ENCODE peak calls at places on chromosomes 6 and 20, in nine cellular contexts. Y, O, N, F, P, R, I, H and J are unnamed samples.

GRCh38 chr6:32070814-32071466 is 32.7 kb downstream of the CYP21A2 start:
- DNase-seq in Y (no peak), O (no peak), N (no peak), F (no peak), P (no peak), R (no peak), I (no peak), H (no peak), J (no peak)

GRCh38 chr6:40900791-40901190 is 138.2 kb downstream of the UNC5CL start:
- DNase-seq in Y (no peak), O (no peak), N (peak; percentile 19), F (no peak), P (no peak), R (no peak), I (no peak), H (peak; percentile 52), J (no peak)

GRCh38 chr6:42380208-42380979 is 71.3 kb downstream of the TRERF1 start:
- DNase-seq in Y (no peak), O (no peak), N (no peak), F (no peak), P (no peak), R (no peak), I (no peak), H (no peak), J (no peak)

GRCh38 chr6:109053285-109053684 is 41.4 kb downstream of the SESN1 start:
- DNase-seq in Y (no peak), O (no peak), N (no peak), F (peak; percentile 39), P (no peak), R (no peak), I (no peak), H (no peak), J (no peak)

GRCh38 chr6:89298680-89299450 is 16.2 kb downstream of the GABRR2 start:
- DNase-seq in Y (peak; percentile 16), O (no peak), N (no peak), F (no peak), P (no peak), R (no peak), I (no peak), H (no peak), J (no peak)

GRCh38 chr6:35737413-35738211 is 780 bp downstream of the ARMC12 start:
- DNase-seq in Y (no peak), O (peak; percentile 65), N (peak; percentile 73), F (peak; percentile 36), P (no peak), R (peak; percentile 83), I (no peak), H (no peak), J (peak; percentile 72)

GRCh38 chr20:41616228-41616627 is 1.9 kb downstream of the CHD6 start:
- DNase-seq in Y (no peak), O (no peak), N (no peak), F (no peak), P (no peak), R (no peak), I (no peak), H (no peak), J (no peak)

GRCh38 chr6:165439928-165440554 is 130.6 kb upstream of the C6orf118 start:
- DNase-seq in Y (no peak), O (peak; percentile 6), N (peak; percentile 59), F (peak; percentile 80), P (no peak), R (no peak), I (no peak), H (no peak), J (peak; percentile 18)

GRCh38 chr6:21597706-21598273 is 4.2 kb downstream of the SOX4 start:
- DNase-seq in Y (no peak), O (no peak), N (peak; percentile 44), F (no peak), P (no peak), R (no peak), I (no peak), H (no peak), J (peak; percentile 29)

GRCh38 chr20:43746344-43747137 is 19.7 kb upstream of the GTSF1L start:
- DNase-seq in Y (no peak), O (no peak), N (no peak), F (no peak), P (no peak), R (no peak), I (no peak), H (no peak), J (no peak)

GRCh38 chr6:19325335-19325789 is 511.8 kb upstream of the ID4 start:
- DNase-seq in Y (no peak), O (no peak), N (no peak), F (no peak), P (no peak), R (no peak), I (no peak), H (no peak), J (no peak)

DNA sequence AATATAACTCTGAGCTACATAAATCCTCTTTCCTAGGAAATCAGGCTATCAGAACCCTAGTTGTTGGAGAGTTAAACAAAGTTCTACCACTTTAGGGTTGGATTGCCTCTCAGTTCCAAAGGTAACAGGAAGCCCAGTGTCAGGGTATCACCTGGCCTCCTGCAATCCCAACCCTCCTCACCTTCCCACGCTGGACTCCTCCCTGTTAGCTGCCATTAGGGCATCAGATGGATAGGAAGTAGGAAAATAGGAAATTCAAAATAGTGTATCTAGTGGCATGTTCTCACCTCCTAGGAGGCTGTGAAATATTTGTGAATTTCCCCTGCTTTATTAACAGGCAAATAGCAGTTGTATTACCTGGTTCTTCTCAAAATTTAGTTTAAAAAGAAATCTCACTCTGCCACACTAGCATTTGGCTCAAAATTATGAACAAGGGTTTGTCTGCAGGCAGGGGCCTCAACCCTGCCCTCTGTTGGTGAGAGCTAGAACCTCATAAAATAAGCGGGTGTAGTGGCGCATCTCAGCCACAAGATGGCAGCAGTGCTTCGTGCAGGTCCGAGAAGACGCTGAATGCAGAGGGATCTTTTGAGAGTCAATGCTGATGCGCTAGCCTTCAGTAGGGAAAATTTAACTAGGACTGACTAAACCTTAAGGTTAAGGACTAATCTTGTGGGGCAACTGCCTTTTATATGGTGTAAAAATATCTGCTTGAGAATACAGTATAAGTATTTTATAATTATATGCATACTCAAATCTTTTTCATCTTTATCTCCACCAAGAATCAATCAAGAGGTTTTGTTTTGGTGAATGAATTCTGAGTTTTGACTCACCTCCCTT is 209.8 kb upstream of the KCNQ5 start:
- DNase-seq in Y (peak; percentile 70), O (peak; percentile 41), N (peak; percentile 78), F (peak; percentile 72), P (peak; percentile 86), R (peak; percentile 85), I (peak; percentile 85), H (peak; percentile 79), J (peak; percentile 81)
- TF ChIP-seq CTCF in Y (peak; percentile 100), O (peak; percentile 100), N (peak; percentile 100), F (peak; percentile 100), P (peak; percentile 100), R (peak; percentile 100), I (peak; percentile 100), H (peak; percentile 100), J (peak; percentile 100)

GRCh38 chr20:50680106-50680960 is 11.0 kb downstream of the RIPOR3 start:
- DNase-seq in Y (no peak), O (no peak), N (no peak), F (no peak), P (peak; percentile 74), R (no peak), I (no peak), H (no peak), J (no peak)
- H3K27ac ChIP-seq in Y (no peak overlapping the region), O (peak overlapping the region; percentile 73), N (no peak overlapping the region), F (no peak overlapping the region), P (peak overlapping the region; percentile 83), R (peak overlapping the region; percentile 1), I (no peak overlapping the region), H (no peak overlapping the region), J (no peak overlapping the region)

GRCh38 chr20:17611290-17611539 is 41.3 kb downstream of the DSTN start:
- DNase-seq in Y (no peak), O (no peak), N (no peak), F (no peak), P (no peak), R (no peak), I (no peak), H (no peak), J (no peak)
- TF ChIP-seq CTCF in Y (no peak), O (no peak), N (no peak), F (no peak), P (no peak), R (no peak), I (no peak), H (no peak), J (no peak)

GRCh38 chr6:120620900-120621299 is 713.4 kb downstream of the TBC1D32 start:
- DNase-seq in Y (no peak), O (no peak), N (no peak), F (no peak), P (no peak), R (no peak), I (no peak), H (no peak), J (no peak)

DNA sequence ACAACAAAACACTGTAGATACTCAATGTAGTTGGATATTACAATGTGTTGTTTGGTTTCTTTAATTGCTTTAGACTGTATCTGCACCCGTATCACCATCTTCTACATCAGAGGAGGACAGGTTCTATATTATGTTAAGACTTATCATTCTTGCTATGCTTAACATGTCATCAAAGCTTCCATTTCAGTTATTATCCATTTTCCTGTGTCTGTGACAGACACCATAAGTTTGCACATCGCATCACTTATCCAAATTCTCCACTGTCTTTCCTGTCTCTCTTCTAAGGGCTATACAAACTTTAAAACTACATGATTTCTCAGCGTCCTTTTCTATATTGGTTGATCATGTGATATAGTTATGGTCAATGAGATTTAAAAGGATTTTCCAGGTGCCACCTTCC is 719.0 kb downstream of the TBC1D32 start:
- DNase-seq in Y (no peak), O (no peak), N (no peak), F (no peak), P (no peak), R (no peak), I (no peak), H (no peak), J (no peak)
- H3K27ac ChIP-seq in Y (no peak overlapping the region), O (no peak overlapping the region), N (no peak overlapping the region), F (no peak overlapping the region), P (no peak overlapping the region), R (no peak overlapping the region), I (no peak overlapping the region), H (no peak overlapping the region), J (no peak overlapping the region)

DNA sequence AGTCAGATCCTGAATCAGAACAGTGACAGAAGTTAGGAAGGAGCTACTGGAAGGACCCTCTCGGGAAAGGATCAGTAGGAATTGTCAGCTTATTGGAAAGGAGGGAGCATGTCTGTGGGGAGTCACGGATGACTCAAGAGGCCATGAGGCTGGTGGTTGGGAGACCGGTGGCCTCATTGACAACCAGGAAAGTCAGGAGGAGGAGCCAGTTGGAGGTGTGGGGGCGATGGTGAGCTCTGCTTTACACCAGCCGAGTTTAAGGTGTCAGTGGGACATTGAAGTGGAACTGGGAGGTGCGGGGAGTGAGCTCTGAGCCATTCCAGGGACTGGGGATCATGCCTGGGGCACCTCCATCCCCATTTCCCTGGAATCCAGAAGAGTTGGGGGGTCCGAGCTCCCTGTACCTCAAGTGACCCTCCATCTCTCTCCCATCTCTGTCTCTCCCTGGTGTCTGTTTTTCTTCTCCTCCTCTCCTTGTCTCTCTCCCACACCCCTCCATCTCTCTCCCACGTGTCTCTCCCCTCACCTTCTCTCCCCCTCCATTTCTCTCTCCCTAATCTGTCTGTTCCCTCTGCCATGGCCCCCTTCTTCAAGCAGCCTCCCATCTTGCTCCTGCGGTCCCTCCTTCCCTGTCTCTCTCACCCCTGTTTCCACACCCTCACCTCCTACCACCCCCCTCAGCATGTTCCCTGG is 14.3 kb upstream of the ZBTB9 start:
- DNase-seq in Y (no peak), O (no peak), N (no peak), F (no peak), P (no peak), R (peak; percentile 66), I (no peak), H (no peak), J (no peak)
- TF ChIP-seq CTCF in Y (no peak), O (no peak), N (no peak), F (no peak), P (no peak), R (no peak), I (peak; percentile 11), H (no peak), J (no peak)

GRCh38 chr20:37204056-37204455 is 24.7 kb upstream of the MROH8 start:
- DNase-seq in Y (no peak), O (no peak), N (no peak), F (no peak), P (no peak), R (no peak), I (no peak), H (no peak), J (no peak)
- H3K27ac ChIP-seq in Y (no peak overlapping the region), O (no peak overlapping the region), N (no peak overlapping the region), F (no peak overlapping the region), P (no peak overlapping the region), R (no peak overlapping the region), I (no peak overlapping the region), H (no peak overlapping the region), J (no peak overlapping the region)